ENCODE peak calls at places on chromosome 1, in nine cellular contexts. Y is NCI-H774; M is GM13977; T is RWPE1; S is right cardiac atrium; E is posterior vena cava; X is kidney epithelial cell; I is activated naive CD4-positive, alpha-beta T cell treated with anti-CD3 and anti-CD28 coated beads for 36 hours; A is Caki2. B is an unnamed sample.

GRCh38 chr1:46248122-46248920 is 758 bp downstream of the RAD54L start:
- DNase-seq in Y (peak; percentile 74), M (no peak), T (peak; percentile 62), S (peak; percentile 63), E (no peak), X (no peak), I (peak; percentile 65), A (peak; percentile 59), B (peak; percentile 58)

GRCh38 chr1:175338447-175339135 is 146.0 kb upstream of the KIAA0040 start:
- DNase-seq in Y (no peak), M (peak; percentile 33), T (no peak), S (no peak), E (no peak), X (no peak), I (peak; percentile 76), A (no peak), B (peak; percentile 1)

GRCh38 chr1:211939876-211940468 is 95.4 kb downstream of the INTS7 start:
- DNase-seq in Y (no peak), M (peak; percentile 64), T (no peak), S (no peak), E (no peak), X (no peak), I (peak; percentile 86), A (no peak), B (no peak)

GRCh38 chr1:63835075-63835633 is 61.3 kb downstream of the ROR1 start:
- DNase-seq in Y (no peak), M (no peak), T (no peak), S (no peak), E (no peak), X (no peak), I (no peak), A (peak; percentile 12), B (no peak)

GRCh38 chr1:16978139-16978538 is 2.3 kb downstream of the MFAP2 start:
- DNase-seq in Y (no peak), M (no peak), T (no peak), S (no peak), E (no peak), X (no peak), I (no peak), A (no peak), B (no peak)

GRCh38 chr1:237878406-237878805 is 12.3 kb downstream of the ZP4 start:
- DNase-seq in Y (no peak), M (no peak), T (no peak), S (no peak), E (no peak), X (no peak), I (no peak), A (no peak), B (no peak)

GRCh38 chr1:4965346-4965726 is 310.9 kb downstream of the AJAP1 start:
- DNase-seq in Y (no peak), M (no peak), T (no peak), S (no peak), E (peak; percentile 48), X (no peak), I (no peak), A (no peak), B (no peak)

GRCh38 chr1:172356620-172357019 is 63.9 kb upstream of the C1orf105 start:
- DNase-seq in Y (no peak), M (no peak), T (no peak), S (no peak), E (no peak), X (no peak), I (no peak), A (peak; percentile 78), B (no peak)

GRCh38 chr1:53379662-53380002 is 51.8 kb upstream of the LRP8 start:
- DNase-seq in Y (no peak), M (no peak), T (no peak), S (no peak), E (peak; percentile 35), X (no peak), I (no peak), A (no peak), B (no peak)

GRCh38 chr1:228500901-228501871 is 14.0 kb downstream of the RNF187 start:
- DNase-seq in Y (peak; percentile 71), M (peak; percentile 85), T (peak; percentile 75), S (peak; percentile 88), E (peak; percentile 94), X (peak; percentile 41), I (peak; percentile 97), A (peak; percentile 65), B (peak; percentile 74)

GRCh38 chr1:19130476-19130875 is 79.6 kb downstream of the UBR4 start:
- DNase-seq in Y (no peak), M (no peak), T (no peak), S (no peak), E (no peak), X (no peak), I (no peak), A (no peak), B (no peak)

GRCh38 chr1:119047040-119047438 is 58.9 kb upstream of the TBX15 start:
- DNase-seq in Y (no peak), M (no peak), T (no peak), S (no peak), E (no peak), X (no peak), I (no peak), A (no peak), B (no peak)